ENCODE peak calls at places on chromosomes 7 and 10, in five cellular contexts. G is neural crest cell, C is heart right ventricle, K is fibroblast of the conjunctiva, N is NCI-H2171. M is an unnamed sample.

GRCh38 chr7:149734514-149735075 is 38.8 kb downstream of the ZNF467 start:
- DNase-seq in G (no peak), C (no peak), K (no peak), N (no peak), M (no peak)

GRCh38 chr10:117107280-117107679 is 30.8 kb downstream of the VAX1 start:
- DNase-seq in K (no peak), G (no peak), N (no peak), C (no peak), M (no peak)

GRCh38 chr10:28479927-28480326 is 53.0 kb upstream of the WAC start:
- DNase-seq in G (no peak), N (no peak), K (no peak), C (no peak), M (no peak)

GRCh38 chr10:62047960-62048383 is 146.5 kb downstream of the ARID5B start:
- DNase-seq in N (no peak), C (no peak), G (no peak), K (no peak), M (no peak)

GRCh38 chr10:125720002-125720382 is 483 bp downstream of the EDRF1 start:
- DNase-seq in K (no peak), N (no peak), G (no peak), C (no peak), M (no peak)

GRCh38 chr10:106078796-106079576 is 1085.5 kb downstream of the SORCS1 start:
- DNase-seq in G (no peak), C (no peak), N (no peak), K (peak), M (no peak)

GRCh38 chr7:17502209-17502810 is 203.9 kb downstream of the AHR start:
- DNase-seq in N (no peak), K (no peak), C (no peak), G (no peak), M (no peak)

GRCh38 chr10:16816142-16816541 is 1.1 kb downstream of the RSU1 start:
- DNase-seq in N (no peak), G (no peak), C (no peak), K (no peak), M (no peak)

GRCh38 chr7:43505412-43505811 is 77.5 kb upstream of the STK17A start:
- DNase-seq in C (no peak), N (no peak), G (no peak), K (no peak), M (no peak)

GRCh38 chr10:131076341-131076740 is 235.2 kb downstream of the TCERG1L start:
- DNase-seq in N (no peak), C (no peak), K (no peak), G (no peak), M (no peak)

GRCh38 chr7:2190531-2190930 is 42.2 kb downstream of the MAD1L1 start:
- DNase-seq in G (no peak), C (no peak), K (no peak), N (no peak), M (no peak)

GRCh38 chr10:132997517-132998265 is 55.3 kb upstream of the CFAP46 start:
- DNase-seq in G (no peak), C (peak), N (no peak), K (no peak), M (no peak)

GRCh38 chr7:155584763-155585531 is 38.6 kb upstream of the CNPY1 start:
- DNase-seq in N (no peak), C (no peak), G (no peak), K (no peak), M (no peak)

GRCh38 chr7:129975309-129975708 is 22.5 kb upstream of the UBE2H start:
- DNase-seq in G (no peak), K (no peak), N (no peak), C (no peak), M (no peak)

GRCh38 chr7:151595702-151596340 is 76.1 kb upstream of the RHEB start:
- DNase-seq in N (no peak), G (no peak), C (no peak), K (no peak), M (no peak)

GRCh38 chr10:112873541-112873940 is 76.5 kb upstream of the TCF7L2 start:
- DNase-seq in C (no peak), K (no peak), G (no peak), N (no peak), M (no peak)

GRCh38 chr10:50740351-50740688 is 584 bp downstream of the ASAH2B start:
- DNase-seq in N (no peak), K (no peak), G (no peak), C (no peak), M (no peak)

GRCh38 chr7:36781011-36781738 is 56.9 kb upstream of the AOAH start:
- DNase-seq in K (no peak), N (no peak), C (no peak), G (no peak), M (no peak)

GRCh38 chr10:57218382-57218781 is 857.3 kb upstream of the ZWINT start:
- DNase-seq in K (no peak), C (no peak), N (no peak), G (no peak), M (no peak)

GRCh38 chr7:522071-522937 is 2.7 kb upstream of the PDGFA start:
- DNase-seq in N (peak), G (no peak), K (no peak), C (peak), M (no peak)

GRCh38 chr7:93949468-93949867 is 27.9 kb downstream of the GNG11 start:
- DNase-seq in N (no peak), G (no peak), K (peak), C (no peak), M (no peak)

GRCh38 chr7:20835111-20835750 is 48.5 kb upstream of the SP8 start:
- DNase-seq in G (no peak), K (no peak), N (no peak), C (no peak), M (no peak)

GRCh38 chr10:33238643-33239042 is 95.8 kb downstream of the NRP1 start:
- DNase-seq in K (no peak), N (no peak), G (no peak), C (no peak), M (no peak)

GRCh38 chr7:50658696-50659095 is 93.5 kb upstream of the DDC start:
- DNase-seq in K (no peak), C (no peak), N (no peak), G (no peak), M (no peak)

GRCh38 chr10:69452676-69453415 is 1.6 kb downstream of the TSPAN15 start:
- DNase-seq in G (no peak), C (no peak), K (no peak), N (no peak), M (no peak)

GRCh38 chr10:77867124-77867715 is 59.3 kb downstream of the DLG5 start:
- DNase-seq in K (no peak), G (no peak), N (no peak), C (no peak), M (no peak)

GRCh38 chr7:7789551-7789988 is 71.2 kb upstream of the RPA3 start:
- DNase-seq in K (no peak), C (no peak), N (no peak), G (no peak), M (no peak)

GRCh38 chr7:25407932-25408480 is 179.7 kb upstream of the NPVF start:
- DNase-seq in C (no peak), G (no peak), N (no peak), K (no peak), M (no peak)

GRCh38 chr7:76512941-76513816 is 2.8 kb downstream of the UPK3B start:
- DNase-seq in K (no peak), N (no peak), C (no peak), G (peak), M (peak)

GRCh38 chr10:115827180-115827579 is 445.8 kb downstream of the GFRA1 start:
- DNase-seq in G (no peak), C (no peak), N (no peak), K (no peak), M (no peak)

GRCh38 chr7:44309271-44310091 is 15.9 kb downstream of the CAMK2B start:
- DNase-seq in N (no peak), C (peak), K (peak), G (peak), M (peak)

GRCh38 chr10:79059859-79060379 is 8.8 kb upstream of the ZMIZ1 start:
- DNase-seq in C (no peak), N (no peak), K (no peak), G (no peak), M (no peak)

GRCh38 chr10:127227663-127228062 is 31.3 kb upstream of the INSYN2A start:
- DNase-seq in K (no peak), N (no peak), G (no peak), C (no peak), M (no peak)

GRCh38 chr10:133324198-133324792 is 12.4 kb downstream of the CALY start:
- DNase-seq in K (peak), C (peak), G (peak), N (peak), M (no peak)

GRCh38 chr7:130732980-130733865 is 784 bp downstream of the KLF14 start:
- DNase-seq in C (peak), G (peak), K (no peak), N (peak), M (no peak)

GRCh38 chr7:47460251-47460989 is 121.5 kb downstream of the TNS3 start:
- DNase-seq in N (peak), G (no peak), C (no peak), K (no peak), M (no peak)

GRCh38 chr7:95469850-95470249 is 15.9 kb upstream of the ASB4 start:
- DNase-seq in N (no peak), G (no peak), C (no peak), K (no peak), M (peak)

GRCh38 chr10:96047004-96047649 is 3.7 kb downstream of the CCNJ start:
- DNase-seq in C (no peak), G (no peak), N (no peak), K (no peak), M (no peak)

GRCh38 chr7:141992154-141992553 is 3.5 kb upstream of the MGAM start:
- DNase-seq in K (no peak), C (no peak), N (no peak), G (no peak), M (no peak)

GRCh38 chr10:119439922-119440321 is 102.6 kb downstream of the RGS10 start:
- DNase-seq in K (no peak), C (no peak), G (no peak), N (no peak), M (no peak)

M was measured in endothelial cell.